ENCODE peak calls at places on chromosomes 5 and 9, in five cellular contexts. Q is HCT116, E is neural progenitor cell, U is SK-N-SH, Y is GM23248. B is an unnamed sample.
A peak's percentile ranks its signal among the peaks of the same experiment; 100 is the strongest.

GRCh38 chr9:3457171-3457570 is 68.6 kb downstream of the RFX3 start:
- DNase-seq in Q (no peak), E (no peak), Y (no peak), U (no peak), B (no peak)

GRCh38 chr5:86880785-86881492 is 263.2 kb downstream of the COX7C start:
- DNase-seq in Y (peak; percentile 88), Q (peak; percentile 81), E (peak; percentile 84), U (peak; percentile 30), B (peak; percentile 82)

GRCh38 chr9:107624216-107624948 is 134.8 kb upstream of the KLF4 start:
- DNase-seq in Y (peak; percentile 93), U (no peak), Q (no peak), E (no peak), B (no peak)

GRCh38 chr5:140868721-140869554 is at the start of gene PCDHA11:
- DNase-seq in E (peak; percentile 63), Q (peak; percentile 8), U (no peak), Y (peak; percentile 2), B (peak; percentile 69)

GRCh38 chr9:95373069-95373681 is 55.7 kb upstream of the FANCC start:
- DNase-seq in Y (no peak), Q (no peak), E (no peak), U (peak; percentile 75), B (no peak)

GRCh38 chr9:22008662-22009562 is at the start of gene CDKN2B:
- DNase-seq in U (peak; percentile 97), Q (peak; percentile 80), E (peak; percentile 98), Y (peak; percentile 98), B (no peak)

GRCh38 chr9:82031538-82032280 is 43.1 kb downstream of the SPATA31D1 start:
- DNase-seq in Y (peak; percentile 86), E (no peak), U (no peak), Q (peak; percentile 28), B (no peak)

GRCh38 chr9:111516061-111516465 is 8.9 kb upstream of the ZNF483 start:
- DNase-seq in U (no peak), Y (no peak), Q (no peak), E (no peak), B (peak; percentile 15)

GRCh38 chr5:78496373-78496772 is 136.0 kb downstream of the SCAMP1 start:
- DNase-seq in Q (no peak), Y (peak; percentile 81), E (no peak), U (no peak), B (no peak)

GRCh38 chr9:16258708-16259107 is 611.8 kb downstream of the BNC2 start:
- DNase-seq in Q (no peak), U (no peak), Y (no peak), E (no peak), B (no peak)

GRCh38 chr5:68420476-68421344 is 205.2 kb downstream of the PIK3R1 start:
- DNase-seq in Y (no peak), U (peak; percentile 55), Q (no peak), E (no peak), B (no peak)

GRCh38 chr5:132498152-132498551 is 7.6 kb upstream of the IRF1 start:
- DNase-seq in Y (peak; percentile 85), U (peak; percentile 11), Q (no peak), E (no peak), B (peak; percentile 19)

GRCh38 chr5:2009986-2010914 is 127.5 kb upstream of the IRX4 start:
- DNase-seq in Q (no peak), E (no peak), U (no peak), Y (no peak), B (no peak)
- H3K27me3 ChIP-seq in Q (peaks cover 12% of the 10 kb centered on the region), E (peaks cover 2% of the 10 kb centered on the region), U (peaks cover 84% of the 10 kb centered on the region), Y (peaks cover 7% of the 10 kb centered on the region), B (no peaks in the 10 kb centered on the region)

GRCh38 chr9:121656941-121657340 is 5.5 kb downstream of the DAB2IP start:
- DNase-seq in Y (no peak), Q (no peak), U (no peak), E (no peak), B (no peak)

GRCh38 chr9:121654497-121655140 is 3.2 kb downstream of the DAB2IP start:
- DNase-seq in E (no peak), Q (no peak), Y (no peak), U (no peak), B (no peak)

GRCh38 chr9:121652838-121653231 is 1.4 kb downstream of the DAB2IP start:
- DNase-seq in U (no peak), Q (no peak), E (no peak), Y (no peak), B (no peak)

GRCh38 chr9:121658166-121658565 is 6.7 kb downstream of the DAB2IP start:
- DNase-seq in E (no peak), Y (peak; percentile 44), U (no peak), Q (no peak), B (no peak)

GRCh38 chr9:121655231-121655755 is 3.9 kb downstream of the DAB2IP start:
- DNase-seq in Y (no peak), Q (no peak), U (no peak), E (no peak), B (no peak)
- TF ChIP-seq EZH2phosphoT487 in Y (no peak), Q (no peak), U (no peak), E (no peak), B (no peak)

DNA sequence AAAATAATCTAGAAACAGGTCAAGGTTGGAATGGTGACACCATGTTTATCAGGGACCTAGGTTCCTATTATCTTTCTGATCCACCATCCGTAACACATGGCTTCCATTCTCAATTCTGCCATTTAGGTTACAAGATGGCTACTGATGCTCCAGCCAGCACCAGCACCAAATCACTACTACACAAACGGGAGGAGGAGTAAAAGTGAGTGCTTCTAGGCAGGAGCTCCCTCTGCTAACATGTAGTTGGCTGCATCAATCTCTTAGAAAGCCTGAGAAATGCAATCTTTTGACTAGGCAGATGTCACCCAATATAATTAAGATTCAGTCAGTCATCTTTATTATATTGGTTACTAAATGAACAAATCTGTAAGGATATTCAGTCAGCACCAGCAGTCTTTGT is 515.9 kb downstream of the RAB3C start:
- DNase-seq in Y (no peak), U (no peak), Q (no peak), E (no peak), B (no peak)
- H3K27me3 ChIP-seq in Y (no peaks in the 10 kb centered on the region), U (no peaks in the 10 kb centered on the region), Q (peaks cover 20% of the 10 kb centered on the region), E (no peaks in the 10 kb centered on the region), B (no peaks in the 10 kb centered on the region)

DNA sequence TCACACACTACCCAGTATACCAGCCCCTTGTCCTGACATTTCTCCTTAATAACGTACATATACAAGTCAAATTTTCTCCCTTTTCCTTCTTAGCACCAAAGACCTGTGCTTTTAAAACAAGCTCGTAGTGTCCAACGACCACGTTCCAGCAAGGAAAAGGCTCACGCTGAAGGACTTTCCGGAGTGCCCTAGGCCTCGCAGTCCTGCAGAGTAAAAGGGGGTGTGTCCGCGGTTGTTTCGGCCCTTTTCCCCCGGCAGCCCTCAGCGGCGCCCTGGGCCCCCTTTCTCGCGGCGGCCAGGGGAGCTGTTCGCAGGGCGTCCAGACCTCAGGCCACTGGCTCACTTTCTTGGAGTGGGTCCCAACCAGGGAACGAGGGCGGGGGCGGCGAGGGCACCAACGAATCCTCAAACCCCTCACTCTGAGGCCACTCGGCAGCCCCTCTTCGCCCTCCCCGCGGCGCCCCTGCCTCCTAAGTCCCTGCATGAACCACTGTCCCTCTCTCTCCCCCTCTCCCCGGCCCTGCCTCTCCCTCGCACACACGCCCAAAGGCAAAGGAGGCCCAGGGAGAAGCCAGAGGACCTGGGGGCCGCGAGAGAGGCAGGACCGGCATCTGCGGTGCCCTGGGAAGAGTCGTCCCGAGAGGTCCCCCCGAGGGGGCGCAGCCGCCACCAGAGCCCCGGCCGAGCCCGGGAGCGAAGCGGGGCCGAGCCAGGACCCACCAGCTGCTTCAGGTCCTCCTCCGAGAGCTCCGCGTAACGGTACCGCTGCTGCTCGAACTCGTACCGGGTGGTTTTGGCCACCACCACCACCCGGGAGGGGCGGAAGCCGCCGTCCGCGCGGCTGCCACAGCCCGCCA is 718 bp downstream of the NADK2 start:
- DNase-seq in Y (peak; percentile 87), U (peak; percentile 77), Q (no peak), E (peak; percentile 82), B (peak; percentile 57)
- TF ChIP-seq EZH2phosphoT487 in Y (no peak), U (no peak), Q (no peak), E (no peak), B (no peak)

GRCh38 chr5:3599283-3600105 is 3.9 kb downstream of the IRX1 start:
- DNase-seq in E (peak; percentile 79), Q (no peak), Y (peak; percentile 88), U (peak; percentile 41), B (no peak)
- H3K27me3 ChIP-seq in E (peaks cover 100% of the 10 kb centered on the region), Q (no peaks in the 10 kb centered on the region), Y (no peaks in the 10 kb centered on the region), U (peaks cover 82% of the 10 kb centered on the region), B (no peaks in the 10 kb centered on the region)

DNA sequence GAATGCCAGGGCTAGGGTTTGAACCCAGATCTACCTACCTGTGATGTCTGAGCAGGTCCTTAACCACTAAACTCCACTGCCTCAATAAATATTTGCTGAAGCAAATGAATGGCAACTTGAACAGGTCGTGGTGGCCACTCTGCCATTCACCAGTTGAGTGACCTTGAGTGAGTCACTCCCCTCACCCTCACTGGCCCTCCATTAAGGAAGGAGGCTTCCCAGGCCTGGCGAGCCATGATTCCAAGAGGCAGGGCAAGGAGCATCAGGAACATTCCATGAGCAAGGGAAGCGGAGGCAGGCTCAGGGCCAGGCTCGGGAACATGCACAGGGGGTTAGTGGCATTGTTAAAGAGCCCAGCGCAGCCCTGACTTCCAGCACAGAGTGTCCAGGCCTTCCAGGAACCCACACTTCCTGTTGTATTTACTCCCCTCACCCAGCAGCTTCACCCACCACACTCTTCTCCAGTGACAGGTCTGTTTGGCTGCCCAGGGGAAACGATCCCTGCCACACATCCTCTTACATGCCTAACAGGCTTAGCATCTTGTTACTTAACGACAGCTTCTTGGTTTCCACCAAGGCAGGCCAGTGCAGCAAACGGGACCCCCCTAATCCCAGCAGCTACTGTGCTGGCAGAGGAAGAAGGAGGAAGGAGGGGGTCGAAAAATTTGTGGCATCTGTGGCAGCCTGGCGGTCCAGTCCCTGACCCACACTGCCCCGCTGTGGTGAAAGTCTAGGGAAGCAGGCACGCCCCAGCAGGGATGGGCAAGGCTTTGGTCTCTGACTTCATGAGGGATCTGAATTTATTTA is 43.7 kb upstream of the TTC1 start:
- DNase-seq in Y (peak; percentile 80), Q (peak; percentile 33), E (peak; percentile 86), U (peak; percentile 69), B (no peak)
- TF ChIP-seq EZH2phosphoT487 in Y (no peak), Q (no peak), E (no peak), U (no peak), B (no peak)

B was measured in MM.1S.